ENCODE peak calls at places on chromosome 15, in nine cellular contexts. W is Peyer's patch, J is PC-3, H is A673, L is gastrocnemius medialis, O is GM23338, E is A549, Q is lower lobe of right lung, Y is SJSA1. U is an unnamed sample. For H3K4me1, the result is how much of the 10 kb centered on the place peaks cover.

GRCh38 chr15:80550910-80551265 is 144.2 kb upstream of the ABHD17C start:
- DNase-seq in W (no peak), J (peak), H (no peak), L (no peak), O (no peak), E (no peak), Q (no peak), Y (no peak), U (no peak)

GRCh38 chr15:29021901-29022300 is 136.1 kb downstream of the APBA2 start:
- DNase-seq in W (no peak), J (no peak), H (no peak), L (no peak), O (no peak), E (no peak), Q (no peak), Y (no peak), U (no peak)

GRCh38 chr15:82307714-82308081 is 41.6 kb downstream of the GOLGA6L10 start:
- DNase-seq in W (no peak), J (no peak), H (no peak), L (no peak), O (no peak), E (no peak), Q (no peak), Y (no peak), U (no peak)

GRCh38 chr15:52529289-52529929 is 729 bp upstream of the MYO5A start:
- DNase-seq in W (no peak), J (no peak), H (no peak), L (no peak), O (peak), E (peak), Q (no peak), Y (no peak), U (no peak)

GRCh38 chr15:31372635-31373091 is 46.0 kb downstream of the KLF13 start:
- DNase-seq in W (no peak), J (peak), H (no peak), L (peak), O (peak), E (peak), Q (no peak), Y (peak), U (peak)

GRCh38 chr15:82873000-82873680 is 63.7 kb downstream of the WHAMM start:
- DNase-seq in W (no peak), J (no peak), H (no peak), L (no peak), O (no peak), E (no peak), Q (no peak), Y (no peak), U (peak)

GRCh38 chr15:31150732-31151212 is 49.2 kb upstream of the TRPM1 start:
- DNase-seq in W (no peak), J (no peak), H (no peak), L (no peak), O (peak), E (no peak), Q (no peak), Y (no peak), U (no peak)

GRCh38 chr15:101091080-101092017 is 160.5 kb downstream of the CHSY1 start:
- DNase-seq in W (peak), J (no peak), H (no peak), L (no peak), O (no peak), E (no peak), Q (no peak), Y (peak), U (no peak)

GRCh38 chr15:101031203-101031602 is 112.0 kb downstream of the LRRK1 start:
- DNase-seq in W (no peak), J (peak), H (no peak), L (no peak), O (no peak), E (no peak), Q (no peak), Y (peak), U (peak)

GRCh38 chr15:71425388-71425787 is 310.1 kb downstream of the THSD4 start:
- DNase-seq in W (no peak), J (peak), H (no peak), L (no peak), O (no peak), E (no peak), Q (no peak), Y (no peak), U (no peak)

GRCh38 chr15:25811481-25811906 is 51.6 kb downstream of the ATP10A start:
- DNase-seq in W (no peak), J (no peak), H (no peak), L (no peak), O (no peak), E (no peak), Q (no peak), Y (no peak), U (no peak)

GRCh38 chr15:72588096-72588495 is 66.4 kb upstream of the GOLGA6B start:
- DNase-seq in W (no peak), J (no peak), H (no peak), L (no peak), O (no peak), E (no peak), Q (no peak), Y (no peak), U (no peak)

GRCh38 chr15:77975332-77976119 is 102.0 kb downstream of the TBC1D2B start:
- DNase-seq in W (no peak), J (no peak), H (no peak), L (no peak), O (no peak), E (no peak), Q (no peak), Y (no peak), U (peak)

DNA sequence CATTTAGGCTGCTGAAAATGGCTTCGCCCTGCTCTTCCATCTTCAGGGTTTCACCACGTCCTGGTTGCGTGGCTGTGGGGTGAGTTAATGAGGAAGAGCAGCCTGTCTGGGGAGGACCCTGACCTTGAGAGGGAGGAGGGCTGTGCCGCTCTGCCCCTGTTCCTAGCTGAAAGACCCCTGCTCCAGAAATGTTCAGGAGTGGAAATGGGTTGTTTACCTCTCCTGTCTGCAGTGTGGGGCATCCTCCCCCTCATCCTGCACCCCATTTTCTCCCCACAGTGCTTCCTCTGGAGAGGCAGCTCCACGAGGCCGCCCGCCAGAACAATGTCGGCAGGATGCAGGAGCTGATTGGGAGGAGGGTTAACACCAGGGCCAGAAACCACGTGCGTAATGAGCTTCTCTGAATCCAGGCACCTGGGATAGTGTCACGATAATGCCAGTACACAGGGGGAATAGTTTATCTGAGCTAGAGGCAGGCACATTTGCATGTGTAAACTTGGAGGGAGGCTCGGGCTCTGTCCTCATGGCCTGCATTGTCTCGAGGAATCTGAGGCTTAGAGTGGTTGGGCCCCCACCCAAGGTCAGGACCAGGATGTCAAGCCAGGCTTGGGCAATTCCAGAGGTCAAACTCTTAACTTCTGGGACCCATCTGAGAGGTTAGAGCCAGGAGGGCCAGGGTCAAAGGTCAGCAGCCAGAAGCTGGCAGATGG is 4.0 kb downstream of the ANKDD1A start:
- DNase-seq in W (no peak), J (no peak), H (no peak), L (no peak), O (peak), E (no peak), Q (no peak), Y (no peak), U (no peak)
- H3K4me1 ChIP-seq in W (under half), J (under half), H (under half), L (under half), O (under half), E (under half), Q (under half), Y (under half), U (under half)

DNA sequence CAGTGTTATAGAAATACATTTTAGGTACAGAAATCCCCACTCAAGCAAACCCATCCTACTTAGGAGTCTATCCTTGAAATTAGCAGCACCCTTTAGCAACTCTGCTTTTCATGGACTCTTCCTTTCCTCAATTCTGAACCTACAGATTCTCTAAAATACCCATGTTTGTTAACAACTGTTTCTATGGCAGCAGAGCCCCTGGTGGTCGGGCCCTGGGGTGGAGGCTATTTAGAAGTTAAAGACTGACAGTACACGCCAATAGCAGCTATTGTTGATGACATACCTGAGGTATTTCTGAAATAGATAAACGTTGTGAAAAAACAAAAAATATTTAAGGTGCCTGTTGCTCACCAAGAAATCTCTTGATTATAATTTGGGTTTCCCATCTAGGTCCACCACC is 23.4 kb upstream of the NRG4 start:
- DNase-seq in W (no peak), J (no peak), H (no peak), L (no peak), O (peak), E (no peak), Q (no peak), Y (no peak), U (no peak)
- H3K4me3 ChIP-seq in W (no peak), J (no peak), H (no peak), L (no peak), O (no peak), E (no peak), Q (no peak), Y (no peak), U (no peak)

GRCh38 chr15:85453144-85453872 is 72.9 kb downstream of the AKAP13 start:
- DNase-seq in W (no peak), J (no peak), H (no peak), L (no peak), O (no peak), E (no peak), Q (no peak), Y (no peak), U (no peak)
- H3K4me1 ChIP-seq in W (under half), J (under half), H (under half), L (under half), O (under half), E (under half), Q (under half), Y (under half), U (under half)

DNA sequence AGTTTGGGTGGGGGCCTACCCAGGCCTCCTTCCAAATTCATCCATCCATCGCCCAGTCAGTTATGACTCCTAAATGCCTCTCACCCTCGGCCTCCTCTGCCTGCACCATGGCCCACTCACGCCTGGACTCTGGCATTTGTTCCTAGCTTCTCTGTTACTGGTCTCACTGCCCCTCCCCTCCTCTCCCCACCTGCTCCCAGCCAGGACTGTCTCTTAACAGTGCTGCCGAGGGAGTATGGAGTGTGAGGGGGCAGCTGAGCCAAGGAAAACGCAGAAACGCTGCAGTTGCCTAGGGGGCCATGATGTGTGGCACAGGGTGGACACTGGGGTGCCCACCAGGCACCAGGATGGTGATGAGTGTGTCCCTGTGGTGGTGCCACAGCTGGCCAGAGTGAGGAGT is 3.1 kb downstream of the RCCD1 start:
- DNase-seq in W (no peak), J (no peak), H (no peak), L (no peak), O (no peak), E (no peak), Q (no peak), Y (no peak), U (no peak)
- H3K4me3 ChIP-seq in W (no peak), J (peak), H (peak), L (peak), O (peak), E (no peak), Q (peak), Y (no peak), U (peak)

DNA sequence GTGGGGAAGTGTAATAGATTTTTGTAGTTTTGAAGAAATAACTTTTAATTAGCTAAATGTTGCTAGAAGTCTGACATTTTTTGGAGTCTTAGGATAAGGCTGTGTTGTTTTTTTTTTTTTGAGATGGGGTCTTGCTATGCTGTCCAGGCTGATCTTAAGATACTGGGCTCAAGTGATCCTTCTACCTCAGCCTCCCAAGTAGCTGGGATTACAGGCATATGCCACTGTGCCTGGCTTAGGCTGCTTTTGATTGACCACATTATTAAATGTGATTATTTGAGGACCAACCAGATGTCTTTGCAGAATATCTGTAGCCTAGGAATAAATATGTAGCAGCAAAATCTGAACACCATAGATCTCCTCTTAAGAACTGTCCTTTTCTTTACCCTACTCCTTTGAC is 29.7 kb downstream of the HACD3 start:
- DNase-seq in W (no peak), J (no peak), H (no peak), L (no peak), O (no peak), E (no peak), Q (no peak), Y (no peak), U (no peak)
- H3K4me1 ChIP-seq in W (under half), J (under half), H (under half), L (under half), O (under half), E (under half), Q (under half), Y (under half), U (under half)

DNA sequence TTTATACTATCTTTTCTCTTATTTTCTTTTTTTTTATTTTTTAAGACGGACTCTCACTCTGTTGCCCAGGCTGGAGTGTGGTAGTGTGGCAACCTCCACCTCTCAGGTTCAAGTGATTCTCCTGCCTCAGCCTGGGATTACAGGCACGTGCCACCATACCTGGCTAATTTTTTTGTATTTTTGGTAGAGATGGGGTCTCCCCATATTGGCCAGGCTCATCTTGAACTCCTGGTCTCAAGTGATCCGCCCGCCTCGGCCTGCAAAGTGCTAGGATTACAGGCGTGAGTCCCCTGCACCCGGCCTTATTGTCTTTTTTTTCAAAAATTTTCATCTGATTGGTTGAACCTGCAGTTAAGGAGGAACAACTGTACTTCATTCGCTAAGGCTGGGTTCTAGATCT is 21.8 kb downstream of the ABHD2 start:
- DNase-seq in W (no peak), J (no peak), H (no peak), L (no peak), O (no peak), E (no peak), Q (no peak), Y (no peak), U (peak)
- H3K4me3 ChIP-seq in W (no peak), J (no peak), H (no peak), L (no peak), O (no peak), E (no peak), Q (no peak), Y (no peak), U (no peak)

GRCh38 chr15:85690546-85691226 is 104.0 kb downstream of the KLHL25 start:
- DNase-seq in W (no peak), J (no peak), H (peak), L (no peak), O (no peak), E (no peak), Q (no peak), Y (no peak), U (no peak)

GRCh38 chr15:85693277-85693676 is 101.4 kb downstream of the KLHL25 start:
- DNase-seq in W (no peak), J (no peak), H (no peak), L (no peak), O (no peak), E (no peak), Q (no peak), Y (no peak), U (no peak)

GRCh38 chr15:85691350-85692240 is 103.1 kb downstream of the KLHL25 start:
- DNase-seq in W (no peak), J (no peak), H (no peak), L (no peak), O (no peak), E (no peak), Q (no peak), Y (no peak), U (no peak)

GRCh38 chr15:85694086-85694485 is 100.6 kb downstream of the KLHL25 start:
- DNase-seq in W (no peak), J (no peak), H (no peak), L (no peak), O (no peak), E (no peak), Q (no peak), Y (no peak), U (no peak)

DNA sequence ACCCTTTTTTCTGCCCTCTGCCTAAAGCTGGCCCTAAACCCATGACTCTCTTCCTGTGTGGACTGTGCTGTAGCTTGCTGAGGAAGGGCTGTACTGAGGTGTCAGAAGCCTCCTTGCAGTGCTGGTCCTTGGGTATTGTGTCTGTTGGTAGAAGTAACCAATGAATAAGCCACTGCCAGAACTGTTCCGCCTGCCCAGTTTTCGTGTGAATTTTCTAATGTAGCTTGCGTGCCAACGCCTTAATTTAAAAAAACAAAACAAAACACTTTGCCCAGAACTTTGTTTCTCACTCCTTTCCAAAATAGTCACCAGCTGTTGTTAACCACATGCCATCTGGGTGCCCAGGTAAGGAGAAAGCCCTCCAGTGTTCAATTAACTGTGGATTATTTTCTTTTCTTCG is 101.9 kb downstream of the KLHL25 start:
- DNase-seq in W (no peak), J (no peak), H (no peak), L (no peak), O (no peak), E (no peak), Q (no peak), Y (no peak), U (no peak)
- H3K4me1 ChIP-seq in W (under half), J (under half), H (under half), L (under half), O (under half), E (under half), Q (half or more), Y (under half), U (under half)

DNA sequence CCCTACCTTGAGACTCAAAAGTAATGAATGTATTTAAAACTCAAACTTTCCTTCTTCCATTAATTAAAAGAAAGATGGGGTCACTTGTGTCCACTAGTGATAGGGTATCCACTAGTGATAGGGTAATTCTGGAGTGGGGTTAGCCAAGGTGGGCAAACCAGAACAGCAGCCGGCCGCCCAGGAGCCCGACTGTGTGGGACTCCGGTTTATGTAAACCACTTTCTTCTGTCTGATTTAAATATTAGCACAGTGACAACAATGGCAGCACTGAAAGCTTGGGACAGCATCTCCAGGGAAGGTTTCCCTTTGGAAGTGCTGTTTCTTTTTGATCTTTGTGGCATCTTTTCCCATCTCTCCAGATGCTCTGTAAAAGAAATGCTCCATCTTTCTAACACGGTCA is 722 bp downstream of the MYZAP start:
- DNase-seq in W (no peak), J (no peak), H (no peak), L (no peak), O (no peak), E (no peak), Q (no peak), Y (no peak), U (no peak)
- H3K4me3 ChIP-seq in W (no peak), J (peak), H (peak), L (peak), O (peak), E (peak), Q (peak), Y (no peak), U (peak)